ENCODE peak calls at places on chromosomes 16 and 17, in nine cellular contexts. One of them, this sample, is unnamed.

GRCh38 chr17:71850792-71851191 is 270.0 kb upstream of the SOX9 start:
- DNase-seq in heart left ventricle: no peak
- DNase-seq in thyroid gland: no peak
- DNase-seq in cardiac muscle cell: no peak
- DNase-seq in neural progenitor cell: no peak
- DNase-seq in body of pancreas: no peak
- DNase-seq in PC-3: no peak
- DNase-seq in ovary: no peak
- DNase-seq in suprapubic skin: no peak
- DNase-seq in this sample: no peak

GRCh38 chr17:78979780-78980623 is at the start of gene LGALS3BP:
- DNase-seq in cardiac muscle cell: peak; percentile 78
- DNase-seq in suprapubic skin: no peak
- DNase-seq in ovary: peak; percentile 84
- DNase-seq in body of pancreas: peak; percentile 74
- DNase-seq in thyroid gland: peak; percentile 89
- DNase-seq in neural progenitor cell: peak; percentile 66
- DNase-seq in heart left ventricle: peak; percentile 89
- DNase-seq in PC-3: peak; percentile 54
- DNase-seq in this sample: no peak

GRCh38 chr16:55204094-55204493 is 119.9 kb upstream of the IRX6 start:
- DNase-seq in heart left ventricle: no peak
- DNase-seq in PC-3: no peak
- DNase-seq in suprapubic skin: no peak
- DNase-seq in body of pancreas: no peak
- DNase-seq in neural progenitor cell: no peak
- DNase-seq in thyroid gland: no peak
- DNase-seq in cardiac muscle cell: no peak
- DNase-seq in ovary: no peak
- DNase-seq in this sample: no peak

GRCh38 chr17:36934759-36935630 is 2.3 kb upstream of the LHX1 start:
- DNase-seq in body of pancreas: no peak
- DNase-seq in ovary: no peak
- DNase-seq in cardiac muscle cell: peak; percentile 79
- DNase-seq in thyroid gland: no peak
- DNase-seq in neural progenitor cell: peak; percentile 85
- DNase-seq in suprapubic skin: no peak
- DNase-seq in PC-3: no peak
- DNase-seq in heart left ventricle: no peak
- DNase-seq in this sample: no peak

GRCh38 chr17:17725853-17726720 is 44.8 kb downstream of the RAI1 start:
- DNase-seq in PC-3: no peak
- DNase-seq in ovary: no peak
- DNase-seq in cardiac muscle cell: no peak
- DNase-seq in neural progenitor cell: peak; percentile 38
- DNase-seq in suprapubic skin: no peak
- DNase-seq in body of pancreas: no peak
- DNase-seq in heart left ventricle: no peak
- DNase-seq in thyroid gland: no peak
- DNase-seq in this sample: no peak

GRCh38 chr17:49471089-49471683 is 23.9 kb upstream of the NGFR start:
- DNase-seq in body of pancreas: no peak
- DNase-seq in heart left ventricle: peak; percentile 63
- DNase-seq in ovary: no peak
- DNase-seq in suprapubic skin: no peak
- DNase-seq in thyroid gland: no peak
- DNase-seq in cardiac muscle cell: peak; percentile 60
- DNase-seq in neural progenitor cell: peak; percentile 52
- DNase-seq in PC-3: no peak
- DNase-seq in this sample: no peak

GRCh38 chr17:40070895-40071719 is 8.3 kb downstream of the THRA start:
- DNase-seq in neural progenitor cell: peak; percentile 54
- DNase-seq in PC-3: no peak
- DNase-seq in body of pancreas: peak; percentile 95
- DNase-seq in ovary: peak; percentile 77
- DNase-seq in cardiac muscle cell: no peak
- DNase-seq in suprapubic skin: no peak
- DNase-seq in thyroid gland: peak; percentile 89
- DNase-seq in heart left ventricle: peak; percentile 83
- DNase-seq in this sample: peak; percentile 58

GRCh38 chr17:77285594-77286390 is 145.0 kb downstream of the SEC14L1 start:
- DNase-seq in cardiac muscle cell: no peak
- DNase-seq in ovary: no peak
- DNase-seq in PC-3: peak; percentile 97
- DNase-seq in thyroid gland: peak; percentile 63
- DNase-seq in suprapubic skin: peak; percentile 82
- DNase-seq in neural progenitor cell: no peak
- DNase-seq in body of pancreas: peak; percentile 76
- DNase-seq in heart left ventricle: peak; percentile 72
- DNase-seq in this sample: peak; percentile 67

GRCh38 chr16:3696425-3697218 is 20.7 kb downstream of the TRAP1 start:
- DNase-seq in thyroid gland: no peak
- DNase-seq in suprapubic skin: no peak
- DNase-seq in body of pancreas: no peak
- DNase-seq in heart left ventricle: no peak
- DNase-seq in cardiac muscle cell: no peak
- DNase-seq in ovary: no peak
- DNase-seq in PC-3: peak; percentile 77
- DNase-seq in neural progenitor cell: no peak
- DNase-seq in this sample: no peak

GRCh38 chr17:73201215-73202069 is 8.6 kb downstream of the COG1 start:
- DNase-seq in ovary: peak; percentile 68
- DNase-seq in body of pancreas: no peak
- DNase-seq in suprapubic skin: no peak
- DNase-seq in thyroid gland: no peak
- DNase-seq in cardiac muscle cell: no peak
- DNase-seq in PC-3: no peak
- DNase-seq in neural progenitor cell: no peak
- DNase-seq in heart left ventricle: no peak
- DNase-seq in this sample: no peak

GRCh38 chr17:59493867-59494266 is 71.5 kb upstream of the DHX40 start:
- DNase-seq in neural progenitor cell: peak; percentile 52
- DNase-seq in thyroid gland: no peak
- DNase-seq in ovary: no peak
- DNase-seq in suprapubic skin: no peak
- DNase-seq in body of pancreas: no peak
- DNase-seq in PC-3: no peak
- DNase-seq in heart left ventricle: no peak
- DNase-seq in cardiac muscle cell: peak; percentile 20
- DNase-seq in this sample: no peak

DNA sequence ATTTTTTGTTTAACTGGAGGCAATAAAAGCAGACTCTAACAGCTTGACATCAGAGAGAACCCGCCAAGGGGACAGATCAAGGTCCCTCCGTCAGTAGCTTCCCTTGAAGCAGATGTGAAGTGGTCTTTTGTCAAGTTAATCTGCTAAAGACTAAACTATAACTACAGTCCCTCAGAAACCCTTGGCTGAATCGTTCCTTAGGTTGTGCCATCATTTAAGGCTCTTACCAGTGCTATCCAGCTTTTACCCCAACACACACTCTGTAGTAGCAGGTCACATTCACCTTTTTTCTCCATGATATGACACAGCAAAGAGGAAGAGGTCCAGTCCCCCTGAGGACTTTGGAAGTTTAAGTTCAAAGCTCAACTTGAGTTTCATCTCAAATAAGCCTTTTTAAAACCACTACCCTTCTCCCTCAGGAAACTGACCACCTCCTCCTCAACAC is 49.7 kb downstream of the ERN1 start:
- DNase-seq in suprapubic skin: no peak
- DNase-seq in thyroid gland: no peak
- DNase-seq in neural progenitor cell: no peak
- DNase-seq in heart left ventricle: no peak
- DNase-seq in cardiac muscle cell: no peak
- DNase-seq in PC-3: no peak
- DNase-seq in body of pancreas: no peak
- DNase-seq in ovary: no peak
- DNase-seq in this sample: peak; percentile 57
- H3K27ac ChIP-seq in suprapubic skin: no peak overlapping the region
- H3K27ac ChIP-seq in thyroid gland: no peak overlapping the region
- H3K27ac ChIP-seq in neural progenitor cell: no peak overlapping the region
- H3K27ac ChIP-seq in heart left ventricle: no peak overlapping the region
- H3K27ac ChIP-seq in cardiac muscle cell: no peak overlapping the region
- H3K27ac ChIP-seq in PC-3: no peak overlapping the region
- H3K27ac ChIP-seq in body of pancreas: no peak overlapping the region
- H3K27ac ChIP-seq in ovary: no peak overlapping the region
- H3K27ac ChIP-seq in this sample: peak overlapping the region; percentile 92

GRCh38 chr17:65561394-65562205 is at the start of gene AXIN2:
- DNase-seq in thyroid gland: peak; percentile 91
- DNase-seq in PC-3: peak; percentile 93
- DNase-seq in ovary: peak; percentile 92
- DNase-seq in cardiac muscle cell: peak; percentile 97
- DNase-seq in heart left ventricle: peak; percentile 95
- DNase-seq in neural progenitor cell: peak; percentile 98
- DNase-seq in body of pancreas: peak; percentile 93
- DNase-seq in suprapubic skin: peak; percentile 92
- DNase-seq in this sample: peak; percentile 95
- TF ChIP-seq CTCF in thyroid gland: peak; percentile 16
- TF ChIP-seq CTCF in PC-3: no peak
- TF ChIP-seq CTCF in ovary: no peak
- TF ChIP-seq CTCF in cardiac muscle cell: peak; percentile 11
- TF ChIP-seq CTCF in heart left ventricle: peak; percentile 30
- TF ChIP-seq CTCF in neural progenitor cell: peak; percentile 34
- TF ChIP-seq CTCF in body of pancreas: peak; percentile 28
- TF ChIP-seq CTCF in suprapubic skin: peak; percentile 21
- TF ChIP-seq CTCF in this sample: no peak

GRCh38 chr17:69223809-69224208 is 4.8 kb downstream of the ABCA10 start:
- DNase-seq in heart left ventricle: no peak
- DNase-seq in body of pancreas: no peak
- DNase-seq in suprapubic skin: no peak
- DNase-seq in PC-3: no peak
- DNase-seq in thyroid gland: no peak
- DNase-seq in ovary: no peak
- DNase-seq in neural progenitor cell: no peak
- DNase-seq in cardiac muscle cell: no peak
- DNase-seq in this sample: no peak

GRCh38 chr17:69232650-69233049 is 4.0 kb upstream of the ABCA10 start:
- DNase-seq in suprapubic skin: no peak
- DNase-seq in ovary: no peak
- DNase-seq in thyroid gland: no peak
- DNase-seq in neural progenitor cell: no peak
- DNase-seq in heart left ventricle: no peak
- DNase-seq in body of pancreas: no peak
- DNase-seq in PC-3: no peak
- DNase-seq in cardiac muscle cell: no peak
- DNase-seq in this sample: no peak

GRCh38 chr17:69230939-69231338 is 2.3 kb upstream of the ABCA10 start:
- DNase-seq in neural progenitor cell: no peak
- DNase-seq in body of pancreas: no peak
- DNase-seq in thyroid gland: no peak
- DNase-seq in heart left ventricle: no peak
- DNase-seq in ovary: no peak
- DNase-seq in suprapubic skin: no peak
- DNase-seq in cardiac muscle cell: no peak
- DNase-seq in PC-3: no peak
- DNase-seq in this sample: no peak

GRCh38 chr17:69227536-69227935 is 1.1 kb downstream of the ABCA10 start:
- DNase-seq in PC-3: no peak
- DNase-seq in body of pancreas: no peak
- DNase-seq in cardiac muscle cell: no peak
- DNase-seq in thyroid gland: no peak
- DNase-seq in neural progenitor cell: no peak
- DNase-seq in heart left ventricle: no peak
- DNase-seq in ovary: no peak
- DNase-seq in suprapubic skin: no peak
- DNase-seq in this sample: no peak

DNA sequence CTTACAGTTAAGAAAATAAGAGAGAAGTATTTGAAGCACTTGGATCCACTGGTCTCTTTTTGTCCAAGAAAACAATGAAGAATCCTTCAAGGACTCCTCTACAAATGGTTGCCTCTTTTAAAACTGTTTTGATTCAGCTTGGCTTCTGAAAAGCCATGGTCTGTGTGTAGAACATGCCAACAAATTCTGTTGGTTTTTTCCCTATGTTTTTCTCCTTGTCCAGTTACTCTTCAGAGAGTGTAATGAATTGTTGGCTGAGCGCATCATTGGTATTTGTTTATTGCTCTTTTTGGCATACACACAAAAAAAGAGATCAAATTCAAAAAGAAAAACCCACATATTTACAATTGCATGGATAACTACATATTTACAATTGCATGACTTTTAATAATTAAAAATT is at the start of gene ABCA10:
- DNase-seq in PC-3: no peak
- DNase-seq in neural progenitor cell: no peak
- DNase-seq in body of pancreas: no peak
- DNase-seq in thyroid gland: no peak
- DNase-seq in heart left ventricle: no peak
- DNase-seq in ovary: no peak
- DNase-seq in suprapubic skin: no peak
- DNase-seq in cardiac muscle cell: no peak
- DNase-seq in this sample: no peak
- H3K4me3 ChIP-seq in PC-3: no peak within 1 kb of the TSS
- H3K4me3 ChIP-seq in neural progenitor cell: no peak within 1 kb of the TSS
- H3K4me3 ChIP-seq in body of pancreas: no peak within 1 kb of the TSS
- H3K4me3 ChIP-seq in thyroid gland: no peak within 1 kb of the TSS
- H3K4me3 ChIP-seq in heart left ventricle: peak within 1 kb of the TSS; percentile 54
- H3K4me3 ChIP-seq in ovary: peak within 1 kb of the TSS; percentile 31
- H3K4me3 ChIP-seq in suprapubic skin: peak within 1 kb of the TSS; percentile 7
- H3K4me3 ChIP-seq in cardiac muscle cell: no peak within 1 kb of the TSS
- H3K4me3 ChIP-seq in this sample: no peak within 1 kb of the TSS

GRCh38 chr16:1647904-1648303 is 30.2 kb upstream of the JPT2 start:
- DNase-seq in ovary: no peak
- DNase-seq in heart left ventricle: no peak
- DNase-seq in cardiac muscle cell: no peak
- DNase-seq in neural progenitor cell: no peak
- DNase-seq in thyroid gland: no peak
- DNase-seq in suprapubic skin: no peak
- DNase-seq in body of pancreas: no peak
- DNase-seq in PC-3: no peak
- DNase-seq in this sample: no peak
- H3K27ac ChIP-seq in ovary: no peak overlapping the region
- H3K27ac ChIP-seq in heart left ventricle: no peak overlapping the region
- H3K27ac ChIP-seq in cardiac muscle cell: no peak overlapping the region
- H3K27ac ChIP-seq in neural progenitor cell: no peak overlapping the region
- H3K27ac ChIP-seq in thyroid gland: no peak overlapping the region
- H3K27ac ChIP-seq in suprapubic skin: no peak overlapping the region
- H3K27ac ChIP-seq in body of pancreas: no peak overlapping the region
- H3K27ac ChIP-seq in PC-3: no peak overlapping the region
- H3K27ac ChIP-seq in this sample: no peak overlapping the region

DNA sequence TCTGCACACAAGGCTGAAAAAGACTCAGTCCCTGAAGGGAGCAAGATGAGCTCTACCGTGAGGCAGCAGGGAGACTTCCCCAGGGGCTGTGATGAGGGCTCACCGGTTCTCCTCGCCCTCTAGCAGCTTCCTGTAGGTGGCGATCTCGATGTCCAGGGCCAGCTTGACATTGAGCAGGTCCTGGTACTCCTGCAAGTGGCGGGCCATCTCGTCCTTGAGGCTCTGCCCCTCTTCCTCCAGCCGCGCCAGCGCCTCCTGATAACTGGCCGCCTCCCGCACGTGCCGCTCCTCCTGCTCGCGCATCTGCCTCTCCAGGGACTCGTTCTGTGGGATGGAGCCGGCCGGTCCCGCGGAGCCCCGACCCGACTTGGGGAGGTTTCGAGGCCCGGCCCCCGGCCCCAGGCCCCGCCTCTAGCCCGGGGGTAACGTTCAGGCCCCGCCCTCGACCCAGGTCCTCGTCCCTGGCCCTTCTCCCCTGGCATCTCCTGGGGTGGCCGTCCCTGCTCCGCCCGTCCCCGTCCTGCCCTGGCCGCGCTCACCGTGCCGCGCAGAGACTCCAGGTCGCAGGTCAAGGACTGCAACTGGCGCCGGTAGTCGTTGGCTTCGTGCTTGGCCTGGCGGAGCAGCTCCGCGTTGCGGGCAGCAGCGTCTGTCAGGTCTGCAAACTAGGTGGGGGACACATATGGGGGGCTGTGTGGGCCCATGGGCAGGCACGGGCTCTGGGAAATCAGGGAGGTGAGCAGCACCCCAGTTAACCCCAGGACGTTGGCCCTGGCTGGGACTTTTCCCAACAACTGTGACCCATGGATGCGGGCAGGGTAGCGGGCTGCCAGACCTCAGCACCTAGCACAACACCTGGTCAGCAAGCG is 3.9 kb downstream of the GFAP start:
- DNase-seq in body of pancreas: peak; percentile 78
- DNase-seq in neural progenitor cell: peak; percentile 84
- DNase-seq in suprapubic skin: no peak
- DNase-seq in cardiac muscle cell: peak; percentile 89
- DNase-seq in thyroid gland: peak; percentile 74
- DNase-seq in heart left ventricle: peak; percentile 74
- DNase-seq in ovary: peak; percentile 62
- DNase-seq in PC-3: peak; percentile 48
- DNase-seq in this sample: peak; percentile 85
- TF ChIP-seq CTCF in body of pancreas: peak; percentile 59
- TF ChIP-seq CTCF in neural progenitor cell: peak; percentile 60
- TF ChIP-seq CTCF in suprapubic skin: peak; percentile 31
- TF ChIP-seq CTCF in cardiac muscle cell: peak; percentile 62
- TF ChIP-seq CTCF in thyroid gland: peak; percentile 38
- TF ChIP-seq CTCF in heart left ventricle: peak; percentile 62
- TF ChIP-seq CTCF in ovary: no peak
- TF ChIP-seq CTCF in PC-3: peak; percentile 61
- TF ChIP-seq CTCF in this sample: peak; percentile 96

This sample was measured in WERI-Rb-1.